ENCODE peak calls at places on chromosomes 16 and 17, in five cellular contexts. I is stimulated activated effector memory CD8-positive, alpha-beta T cell treated with anti-CD3 and anti-CD28 coated beads, Interleukin-12 subunit alpha, Interleukin-12 subunit beta, amount 100 ng/mL, for 72 hours; T is activated T-cell treated with anti-CD3 and anti-CD28 coated beads for 4 hours; V is stimulated activated naive CD4-positive, alpha-beta T cell; E is NCI-H82. A is an unnamed sample.

GRCh38 chr17:21198411-21198810 is 15.6 kb downstream of the TMEM11 start:
- DNase-seq in I (no peak), T (no peak), V (no peak), E (no peak), A (no peak)

GRCh38 chr17:73240561-73240960 is 21.1 kb downstream of the CPSF4L start:
- DNase-seq in I (no peak), T (no peak), V (no peak), E (no peak), A (no peak)

GRCh38 chr16:54374136-54374535 is 87.5 kb upstream of the IRX3 start:
- DNase-seq in I (no peak), T (no peak), V (no peak), E (no peak), A (no peak)

GRCh38 chr16:2149630-2150417 is 1.4 kb downstream of the RAB26 start:
- DNase-seq in I (no peak), T (no peak), V (no peak), E (peak; percentile 78), A (no peak)

GRCh38 chr17:7673239-7673638 is 14.1 kb downstream of the TP53 start:
- DNase-seq in I (no peak), T (no peak), V (peak; percentile 20), E (peak; percentile 77), A (no peak)

GRCh38 chr16:89720859-89721643 is at the start of the genes VPS9D1 and ZNF276:
- DNase-seq in I (peak; percentile 74), T (peak; percentile 83), V (peak; percentile 84), E (peak; percentile 89), A (peak; percentile 65)

GRCh38 chr16:68422396-68422964 is 25.8 kb downstream of the SMPD3 start:
- DNase-seq in I (no peak), T (no peak), V (no peak), E (no peak), A (no peak)

GRCh38 chr17:16287563-16288027 is 65.7 kb downstream of the CENPV start:
- DNase-seq in I (no peak), T (no peak), V (no peak), E (no peak), A (no peak)

GRCh38 chr17:38706625-38707298 is 1.7 kb downstream of the MLLT6 start:
- DNase-seq in I (no peak), T (peak; percentile 50), V (peak; percentile 20), E (no peak), A (no peak)

GRCh38 chr16:23979426-23979825 is 143.6 kb downstream of the PRKCB start:
- DNase-seq in I (no peak), T (no peak), V (no peak), E (no peak), A (no peak)

GRCh38 chr16:30659507-30660423 is 1.5 kb downstream of the FBRS start:
- DNase-seq in I (peak; percentile 36), T (peak; percentile 33), V (peak; percentile 48), E (peak; percentile 34), A (no peak)

GRCh38 chr17:46124695-46125592 is 68.3 kb downstream of the KANSL1 start:
- DNase-seq in I (no peak), T (no peak), V (no peak), E (no peak), A (no peak)

GRCh38 chr16:84879569-84880487 is 60.0 kb downstream of the CRISPLD2 start:
- DNase-seq in I (no peak), T (no peak), V (no peak), E (no peak), A (no peak)

GRCh38 chr16:13907431-13907830 is 12.5 kb upstream of the ERCC4 start:
- DNase-seq in I (no peak), T (no peak), V (no peak), E (no peak), A (no peak)

GRCh38 chr17:55887531-55887930 is 136.7 kb downstream of the PCTP start:
- DNase-seq in I (no peak), T (no peak), V (no peak), E (no peak), A (no peak)

GRCh38 chr17:73560661-73561060 is 83.6 kb downstream of the SDK2 start:
- DNase-seq in I (no peak), T (no peak), V (no peak), E (peak; percentile 64), A (no peak)

GRCh38 chr17:71110326-71110725 is 941.0 kb downstream of the KCNJ2 start:
- DNase-seq in I (no peak), T (no peak), V (no peak), E (no peak), A (no peak)

GRCh38 chr16:29940656-29941055 is 14.6 kb upstream of the KCTD13 start:
- DNase-seq in I (no peak), T (no peak), V (no peak), E (no peak), A (no peak)

GRCh38 chr16:69411064-69411985 is 13.1 kb upstream of the CYB5B start:
- DNase-seq in I (no peak), T (no peak), V (no peak), E (no peak), A (no peak)

GRCh38 chr17:50498021-50498874 is 10.0 kb upstream of the MYCBPAP start:
- DNase-seq in I (no peak), T (no peak), V (no peak), E (peak; percentile 31), A (no peak)

GRCh38 chr17:2042355-2042929 is 620 bp downstream of the OVCA2 start:
- DNase-seq in I (no peak), T (no peak), V (no peak), E (peak; percentile 52), A (no peak)

GRCh38 chr16:85612191-85612800 is 826 bp upstream of the GSE1 start:
- DNase-seq in I (peak; percentile 31), T (no peak), V (peak; percentile 24), E (peak; percentile 93), A (no peak)

GRCh38 chr16:85197611-85198566 is 85.6 kb upstream of the CIBAR2 start:
- DNase-seq in I (no peak), T (no peak), V (no peak), E (no peak), A (no peak)

GRCh38 chr17:49746791-49747490 is 17.0 kb downstream of the FAM117A start:
- DNase-seq in I (no peak), T (no peak), V (peak; percentile 12), E (no peak), A (no peak)

GRCh38 chr17:79191270-79191934 is 116.8 kb downstream of the ENGASE start:
- DNase-seq in I (no peak), T (no peak), V (no peak), E (peak; percentile 88), A (no peak)

GRCh38 chr16:57386381-57386951 is 14.2 kb downstream of the CX3CL1 start:
- DNase-seq in I (no peak), T (no peak), V (no peak), E (no peak), A (no peak)

GRCh38 chr16:50425648-50426047 is 56.9 kb upstream of the BRD7 start:
- DNase-seq in I (no peak), T (no peak), V (no peak), E (peak; percentile 10), A (no peak)

A was measured in GM19239.